ENCODE peak calls at places on chromosomes 4 and X, in six cellular contexts. M, F, C, G, E and P are unnamed samples.

GRCh38 chr4:169852481-169852880 is 94.7 kb upstream of the HPF1 start:
- DNase-seq in G (no peak), M (no peak), C (no peak), F (no peak), E (no peak), P (no peak)

GRCh38 chr4:153418581-153418980 is 47.6 kb upstream of the TMEM131L start:
- DNase-seq in C (no peak), G (no peak), F (no peak), M (no peak), E (no peak), P (no peak)

GRCh38 chr4:39626261-39626660 is 12.4 kb downstream of the SMIM14 start:
- DNase-seq in F (no peak), E (no peak), M (no peak), C (no peak), G (no peak), P (no peak)

GRCh38 chrX:10254746-10255145 is 98.0 kb downstream of the CLCN4 start:
- DNase-seq in E (no peak), G (no peak), M (no peak), C (peak; percentile 6), F (no peak), P (no peak)

GRCh38 chrX:40261955-40262596 is 164.3 kb upstream of the BCOR start:
- DNase-seq in F (no peak), G (no peak), C (peak; percentile 86), E (peak; percentile 60), M (no peak), P (no peak)

GRCh38 chrX:30992381-30992904 is 79.4 kb downstream of the FTHL17 start:
- DNase-seq in C (peak; percentile 0), F (no peak), E (no peak), M (no peak), G (no peak), P (no peak)

GRCh38 chr4:20700007-20700761 is at the start of gene PACRGL:
- DNase-seq in C (peak; percentile 97), M (peak; percentile 86), F (peak; percentile 80), G (peak; percentile 86), E (peak; percentile 97), P (peak; percentile 85)

GRCh38 chr4:45910511-45910910 is 213.3 kb downstream of the GABRG1 start:
- DNase-seq in M (no peak), F (no peak), C (no peak), G (no peak), E (no peak), P (no peak)

GRCh38 chrX:44489515-44489914 is 53.1 kb downstream of the FUNDC1 start:
- DNase-seq in G (no peak), E (no peak), C (no peak), F (no peak), M (no peak), P (no peak)

GRCh38 chrX:41759817-41760216 is 35.8 kb downstream of the GPR82 start:
- DNase-seq in G (no peak), M (no peak), E (no peak), F (no peak), C (peak; percentile 36), P (no peak)

GRCh38 chr4:69831646-69832325 is 28.2 kb downstream of the SULT1E1 start:
- DNase-seq in F (no peak), C (no peak), E (no peak), M (no peak), G (no peak), P (no peak)

GRCh38 chr4:88008624-88009235 is 1.3 kb downstream of the PKD2 start:
- DNase-seq in C (peak; percentile 55), M (no peak), F (no peak), G (no peak), E (no peak), P (no peak)

GRCh38 chr4:40369437-40370278 is 34.5 kb downstream of the CHRNA9 start:
- DNase-seq in E (no peak), M (no peak), G (no peak), F (no peak), C (no peak), P (no peak)

GRCh38 chrX:21723097-21723496 is 34.8 kb downstream of the SMPX start:
- DNase-seq in C (peak; percentile 2), M (no peak), G (no peak), F (no peak), E (no peak), P (no peak)

GRCh38 chr4:136650541-136651277 is 881.6 kb downstream of the PCDH18 start:
- DNase-seq in E (no peak), M (no peak), F (no peak), G (no peak), C (peak; percentile 19), P (no peak)